ENCODE peak calls at places on chromosomes 4 and X, in four cellular contexts. One of them, this sample, is unnamed.

GRCh38 chrX:24890677-24891076 is 125.1 kb downstream of the ARX start:
- DNase-seq in progenitor cell of endocrine pancreas: no peak
- DNase-seq in upper lobe of right lung: no peak
- DNase-seq in mesothelial cell of epicardium: no peak
- DNase-seq in this sample: no peak

GRCh38 chr4:185238261-185238681 is 28.9 kb downstream of the SNX25 start:
- DNase-seq in upper lobe of right lung: no peak
- DNase-seq in progenitor cell of endocrine pancreas: no peak
- DNase-seq in mesothelial cell of epicardium: no peak
- DNase-seq in this sample: no peak

GRCh38 chr4:3130826-3131225 is 56.3 kb downstream of the HTT start:
- DNase-seq in upper lobe of right lung: no peak
- DNase-seq in progenitor cell of endocrine pancreas: no peak
- DNase-seq in mesothelial cell of epicardium: no peak
- DNase-seq in this sample: no peak

GRCh38 chr4:183349673-183350072 is 27.4 kb upstream of the CLDN24 start:
- DNase-seq in progenitor cell of endocrine pancreas: no peak
- DNase-seq in upper lobe of right lung: no peak
- DNase-seq in mesothelial cell of epicardium: no peak
- DNase-seq in this sample: no peak

GRCh38 chr4:181235361-181235760 is 1007.8 kb upstream of the TENM3 start:
- DNase-seq in progenitor cell of endocrine pancreas: no peak
- DNase-seq in upper lobe of right lung: no peak
- DNase-seq in mesothelial cell of epicardium: no peak
- DNase-seq in this sample: no peak

GRCh38 chr4:1347410-1347864 is 429 bp downstream of the UVSSA start:
- DNase-seq in progenitor cell of endocrine pancreas: no peak
- DNase-seq in mesothelial cell of epicardium: peak
- DNase-seq in upper lobe of right lung: peak
- DNase-seq in this sample: peak

GRCh38 chr4:181612240-181612639 is 631.0 kb upstream of the TENM3 start:
- DNase-seq in progenitor cell of endocrine pancreas: no peak
- DNase-seq in upper lobe of right lung: no peak
- DNase-seq in mesothelial cell of epicardium: no peak
- DNase-seq in this sample: no peak

GRCh38 chr4:164731827-164732474 is 22.0 kb upstream of the SMIM31 start:
- DNase-seq in progenitor cell of endocrine pancreas: peak
- DNase-seq in mesothelial cell of epicardium: peak
- DNase-seq in upper lobe of right lung: no peak
- DNase-seq in this sample: peak

GRCh38 chrX:103253608-103254007 is 1.3 kb downstream of the TCEAL8 start:
- DNase-seq in progenitor cell of endocrine pancreas: no peak
- DNase-seq in mesothelial cell of epicardium: no peak
- DNase-seq in upper lobe of right lung: no peak
- DNase-seq in this sample: peak

GRCh38 chrX:73561791-73562190 is 1.2 kb upstream of the CHIC1 start:
- DNase-seq in progenitor cell of endocrine pancreas: no peak
- DNase-seq in upper lobe of right lung: no peak
- DNase-seq in mesothelial cell of epicardium: no peak
- DNase-seq in this sample: no peak

GRCh38 chr4:119314356-119314755 is 7.6 kb downstream of the FABP2 start:
- DNase-seq in upper lobe of right lung: no peak
- DNase-seq in progenitor cell of endocrine pancreas: no peak
- DNase-seq in mesothelial cell of epicardium: no peak
- DNase-seq in this sample: peak

GRCh38 chr4:168509786-168510185 is 12.9 kb downstream of the PALLD start:
- DNase-seq in upper lobe of right lung: no peak
- DNase-seq in mesothelial cell of epicardium: no peak
- DNase-seq in progenitor cell of endocrine pancreas: no peak
- DNase-seq in this sample: no peak

GRCh38 chr4:118942465-118942864 is 53.8 kb downstream of the SYNPO2 start:
- DNase-seq in upper lobe of right lung: no peak
- DNase-seq in mesothelial cell of epicardium: no peak
- DNase-seq in progenitor cell of endocrine pancreas: no peak
- DNase-seq in this sample: no peak

DNA sequence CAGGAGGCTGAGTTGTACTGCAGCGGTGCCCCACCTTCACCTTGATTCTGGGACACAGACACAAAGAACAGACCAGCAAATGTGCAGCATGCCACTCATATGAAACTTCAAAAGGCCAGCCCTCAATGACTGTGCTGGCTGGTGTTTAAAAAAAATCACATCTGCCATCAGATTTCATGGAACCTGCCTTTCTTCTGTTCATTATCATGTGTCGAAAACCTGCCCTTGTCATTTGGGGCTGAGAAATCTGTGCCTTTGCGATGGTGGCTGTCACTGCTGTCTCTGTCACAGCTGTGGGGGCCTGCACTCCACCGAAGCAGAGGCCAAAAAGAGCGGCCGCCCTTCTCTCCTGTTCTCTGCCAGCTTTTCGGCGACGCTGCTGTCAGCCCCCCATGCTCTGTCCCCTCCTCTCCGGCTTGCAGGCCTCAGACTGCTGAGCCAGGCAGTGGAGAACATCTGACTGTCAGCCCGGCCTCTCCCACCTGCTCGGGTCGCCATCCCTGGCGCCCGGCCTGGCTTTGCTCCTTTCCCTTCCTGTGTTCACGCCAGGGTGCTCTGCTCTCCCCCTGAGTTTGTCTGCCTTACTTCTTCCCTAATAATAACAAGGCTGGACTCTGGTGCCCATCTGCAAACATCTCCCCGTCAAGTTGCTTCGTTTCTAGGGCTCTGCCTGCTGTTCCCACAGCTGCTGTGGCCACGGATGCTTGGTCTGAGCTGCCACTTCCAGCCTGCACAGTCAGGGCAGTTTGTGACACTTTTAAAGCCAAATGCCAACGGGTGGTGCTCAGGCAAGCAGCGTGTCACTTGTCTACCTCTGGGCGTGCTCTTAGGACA is 355.2 kb downstream of the UNC5C start:
- DNase-seq in progenitor cell of endocrine pancreas: no peak
- DNase-seq in mesothelial cell of epicardium: no peak
- DNase-seq in upper lobe of right lung: no peak
- DNase-seq in this sample: no peak
- TF ChIP-seq CTCF in progenitor cell of endocrine pancreas: no peak
- TF ChIP-seq CTCF in mesothelial cell of epicardium: no peak
- TF ChIP-seq CTCF in upper lobe of right lung: no peak
- TF ChIP-seq CTCF in this sample: no peak

DNA sequence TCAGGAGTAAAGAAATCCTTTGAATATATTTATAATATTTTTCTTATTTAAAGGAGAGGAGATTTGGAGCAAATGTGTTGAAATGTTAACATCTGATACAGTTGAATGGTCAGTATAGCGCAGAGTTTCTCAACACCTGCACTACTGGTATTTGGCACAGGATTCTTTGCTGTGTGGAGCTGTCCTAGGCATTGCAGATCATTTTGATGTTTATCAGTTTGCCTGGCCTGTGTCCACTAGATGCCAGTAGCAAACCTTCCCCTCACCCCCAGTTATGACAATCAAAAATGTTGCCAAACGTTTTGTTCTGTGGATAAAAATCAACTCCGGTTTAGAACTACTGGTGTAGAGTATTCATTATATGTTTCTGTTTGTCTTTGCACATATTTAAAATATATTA is 765.3 kb upstream of the SLIT2 start:
- DNase-seq in progenitor cell of endocrine pancreas: no peak
- DNase-seq in upper lobe of right lung: no peak
- DNase-seq in mesothelial cell of epicardium: no peak
- DNase-seq in this sample: peak
- TF ChIP-seq CTCF in progenitor cell of endocrine pancreas: no peak
- TF ChIP-seq CTCF in upper lobe of right lung: no peak
- TF ChIP-seq CTCF in mesothelial cell of epicardium: no peak
- TF ChIP-seq CTCF in this sample: no peak

DNA sequence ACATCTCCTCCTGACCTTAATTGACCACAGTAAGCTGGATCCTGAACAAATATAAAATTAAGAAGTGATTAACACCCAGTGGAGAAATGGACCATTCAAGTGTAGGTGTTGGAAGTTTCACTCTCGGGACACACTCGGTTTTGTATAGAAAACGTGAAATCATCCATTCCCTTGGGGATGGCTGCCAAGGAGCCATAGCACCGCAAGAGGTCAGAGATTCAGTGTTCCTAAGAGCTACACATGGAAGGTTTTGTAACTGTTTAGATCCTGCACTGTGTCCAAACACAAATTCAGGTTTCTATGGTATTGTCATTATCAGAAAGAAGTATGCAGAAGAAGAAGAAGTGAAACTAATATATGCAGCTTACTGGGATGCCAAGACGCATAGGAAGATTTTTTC is 281.0 kb downstream of the LDB2 start:
- DNase-seq in mesothelial cell of epicardium: no peak
- DNase-seq in upper lobe of right lung: no peak
- DNase-seq in progenitor cell of endocrine pancreas: no peak
- DNase-seq in this sample: no peak
- TF ChIP-seq CTCF in mesothelial cell of epicardium: no peak
- TF ChIP-seq CTCF in upper lobe of right lung: no peak
- TF ChIP-seq CTCF in progenitor cell of endocrine pancreas: no peak
- TF ChIP-seq CTCF in this sample: no peak

GRCh38 chr4:46648088-46648744 is 258.3 kb upstream of the GABRA2 start:
- DNase-seq in progenitor cell of endocrine pancreas: peak
- DNase-seq in upper lobe of right lung: no peak
- DNase-seq in mesothelial cell of epicardium: no peak
- DNase-seq in this sample: peak
- TF ChIP-seq CTCF in progenitor cell of endocrine pancreas: peak
- TF ChIP-seq CTCF in upper lobe of right lung: peak
- TF ChIP-seq CTCF in mesothelial cell of epicardium: no peak
- TF ChIP-seq CTCF in this sample: peak

GRCh38 chr4:148054275-148054674 is 322.4 kb downstream of the ARHGAP10 start:
- DNase-seq in mesothelial cell of epicardium: no peak
- DNase-seq in upper lobe of right lung: no peak
- DNase-seq in progenitor cell of endocrine pancreas: no peak
- DNase-seq in this sample: no peak

GRCh38 chr4:148057425-148058020 is 325.6 kb downstream of the ARHGAP10 start:
- DNase-seq in progenitor cell of endocrine pancreas: no peak
- DNase-seq in upper lobe of right lung: no peak
- DNase-seq in mesothelial cell of epicardium: no peak
- DNase-seq in this sample: no peak

GRCh38 chr4:148058160-148058859 is 326.4 kb downstream of the ARHGAP10 start:
- DNase-seq in upper lobe of right lung: no peak
- DNase-seq in mesothelial cell of epicardium: no peak
- DNase-seq in progenitor cell of endocrine pancreas: no peak
- DNase-seq in this sample: no peak

GRCh38 chr4:148055844-148056243 is 324.0 kb downstream of the ARHGAP10 start:
- DNase-seq in mesothelial cell of epicardium: no peak
- DNase-seq in progenitor cell of endocrine pancreas: no peak
- DNase-seq in upper lobe of right lung: no peak
- DNase-seq in this sample: no peak

GRCh38 chr4:148056879-148057278 is 325.0 kb downstream of the ARHGAP10 start:
- DNase-seq in upper lobe of right lung: peak
- DNase-seq in mesothelial cell of epicardium: no peak
- DNase-seq in progenitor cell of endocrine pancreas: no peak
- DNase-seq in this sample: no peak
- TF ChIP-seq CTCF in upper lobe of right lung: peak
- TF ChIP-seq CTCF in mesothelial cell of epicardium: no peak
- TF ChIP-seq CTCF in progenitor cell of endocrine pancreas: no peak
- TF ChIP-seq CTCF in this sample: no peak

GRCh38 chrX:108362026-108362425 is 76.2 kb downstream of the COL4A6 start:
- DNase-seq in upper lobe of right lung: no peak
- DNase-seq in mesothelial cell of epicardium: no peak
- DNase-seq in progenitor cell of endocrine pancreas: no peak
- DNase-seq in this sample: no peak

GRCh38 chrX:108361316-108361715 is 76.9 kb downstream of the COL4A6 start:
- DNase-seq in mesothelial cell of epicardium: no peak
- DNase-seq in upper lobe of right lung: no peak
- DNase-seq in progenitor cell of endocrine pancreas: no peak
- DNase-seq in this sample: no peak

GRCh38 chrX:108359811-108360602 is 78.2 kb downstream of the COL4A6 start:
- DNase-seq in mesothelial cell of epicardium: no peak
- DNase-seq in upper lobe of right lung: no peak
- DNase-seq in progenitor cell of endocrine pancreas: no peak
- DNase-seq in this sample: no peak
- TF ChIP-seq CTCF in mesothelial cell of epicardium: no peak
- TF ChIP-seq CTCF in upper lobe of right lung: no peak
- TF ChIP-seq CTCF in progenitor cell of endocrine pancreas: no peak
- TF ChIP-seq CTCF in this sample: no peak

DNA sequence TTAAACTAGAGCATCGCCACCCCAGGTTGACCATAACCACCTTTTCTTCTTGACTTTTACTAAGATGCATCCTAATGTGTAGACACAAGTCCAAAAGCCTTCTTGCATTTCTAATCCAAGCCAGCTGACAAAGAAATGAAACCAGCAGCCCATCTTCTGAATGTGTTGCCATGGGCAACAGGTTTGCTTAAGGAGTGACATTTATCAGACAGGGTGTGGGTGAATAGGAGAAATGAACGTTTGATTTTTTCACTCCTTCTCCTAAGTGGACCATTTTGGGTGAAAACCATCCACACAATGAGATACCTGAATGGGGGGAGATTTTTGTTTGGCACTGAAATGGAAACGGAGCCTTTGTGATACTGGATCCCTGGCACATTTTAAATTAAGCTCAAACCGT is 72.7 kb upstream of the C4orf50 start:
- DNase-seq in mesothelial cell of epicardium: no peak
- DNase-seq in progenitor cell of endocrine pancreas: no peak
- DNase-seq in upper lobe of right lung: no peak
- DNase-seq in this sample: no peak
- TF ChIP-seq CTCF in mesothelial cell of epicardium: no peak
- TF ChIP-seq CTCF in progenitor cell of endocrine pancreas: no peak
- TF ChIP-seq CTCF in upper lobe of right lung: no peak
- TF ChIP-seq CTCF in this sample: no peak

GRCh38 chr4:121642876-121643585 is 53.7 kb downstream of the ANXA5 start:
- DNase-seq in upper lobe of right lung: no peak
- DNase-seq in mesothelial cell of epicardium: no peak
- DNase-seq in progenitor cell of endocrine pancreas: no peak
- DNase-seq in this sample: no peak
- TF ChIP-seq CTCF in upper lobe of right lung: no peak
- TF ChIP-seq CTCF in mesothelial cell of epicardium: no peak
- TF ChIP-seq CTCF in progenitor cell of endocrine pancreas: no peak
- TF ChIP-seq CTCF in this sample: no peak

DNA sequence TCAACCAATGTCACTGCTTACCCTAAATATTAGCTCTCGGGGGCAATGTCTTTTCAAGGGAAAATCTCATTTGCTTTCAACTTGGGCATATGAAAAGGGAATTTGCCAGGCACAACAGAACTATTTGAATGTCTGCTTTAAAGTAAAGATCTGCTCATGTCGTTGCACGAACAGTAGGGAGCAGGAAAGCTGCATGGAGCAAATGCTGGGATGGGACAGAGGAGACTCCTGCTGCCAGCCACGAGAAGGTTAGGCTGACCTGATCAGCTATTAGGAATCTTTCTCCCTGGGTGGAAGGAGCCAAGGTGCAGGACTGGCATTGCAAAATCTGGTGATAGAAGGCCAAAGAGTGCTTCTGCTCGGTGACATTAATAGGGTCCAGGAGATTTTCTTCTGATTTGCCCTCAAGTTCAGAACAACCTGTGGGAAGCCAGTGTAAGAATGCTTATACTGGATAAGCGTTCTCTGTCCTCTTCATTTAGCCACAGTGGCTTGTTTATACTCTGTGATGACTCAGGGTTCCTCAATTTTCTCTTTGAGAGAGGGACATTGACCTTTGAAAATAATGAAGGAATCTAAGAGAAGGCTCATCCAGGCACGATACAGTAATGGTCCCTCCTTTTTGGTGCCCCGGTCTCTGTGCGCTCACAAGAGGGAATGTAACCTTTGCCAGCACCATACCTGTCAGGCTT is 22.9 kb downstream of the FHL1 start:
- DNase-seq in mesothelial cell of epicardium: no peak
- DNase-seq in progenitor cell of endocrine pancreas: no peak
- DNase-seq in upper lobe of right lung: no peak
- DNase-seq in this sample: no peak
- TF ChIP-seq CTCF in mesothelial cell of epicardium: no peak
- TF ChIP-seq CTCF in progenitor cell of endocrine pancreas: no peak
- TF ChIP-seq CTCF in upper lobe of right lung: no peak
- TF ChIP-seq CTCF in this sample: no peak